ENCODE peak calls at places on chromosomes 13 and 19, in four cellular contexts. B is progenitor cell of endocrine pancreas; Y is stimulated activated CD8-positive, alpha-beta memory T cell treated with anti-CD3 and anti-CD28 coated beads, Interleukin-12 subunit alpha, Interleukin-12 subunit beta, amount 100 ng/mL, for 1 hour; R is activated CD8-positive, alpha-beta memory T cell treated with anti-CD3 and anti-CD28 coated beads for 1 hour. T is an unnamed sample.

GRCh38 chr13:51222510-51223283 is 499 bp downstream of the FAM124A start:
- DNase-seq in B (no peak), Y (no peak), R (no peak), T (no peak)

GRCh38 chr19:35721374-35721773 is 3.6 kb downstream of the KMT2B start:
- DNase-seq in B (no peak), Y (no peak), R (no peak), T (no peak)

GRCh38 chr19:10478476-10478875 is 24.7 kb downstream of the KEAP1 start:
- DNase-seq in B (no peak), Y (no peak), R (no peak), T (no peak)

GRCh38 chr13:50843256-50844043 is at the start of gene DLEU7:
- DNase-seq in B (peak), Y (no peak), R (no peak), T (no peak)

GRCh38 chr19:1407662-1408299 is 395 bp downstream of the DAZAP1 start:
- DNase-seq in B (peak), Y (no peak), R (no peak), T (no peak)

GRCh38 chr19:8811315-8812172 is 20.6 kb downstream of the ZNF558 start:
- DNase-seq in B (no peak), Y (no peak), R (no peak), T (no peak)

GRCh38 chr13:21321269-21321668 is 137.8 kb downstream of the ZDHHC20 start:
- DNase-seq in B (no peak), Y (no peak), R (no peak), T (no peak)

GRCh38 chr19:19657397-19657783 is 6.1 kb downstream of the ATP13A1 start:
- DNase-seq in B (no peak), Y (no peak), R (no peak), T (no peak)

GRCh38 chr19:1451916-1452801 is 2.2 kb downstream of the APC2 start:
- DNase-seq in B (no peak), Y (no peak), R (no peak), T (no peak)

GRCh38 chr19:37763488-37763887 is 15.9 kb downstream of the ZNF573 start:
- DNase-seq in B (no peak), Y (no peak), R (no peak), T (no peak)

GRCh38 chr13:34411881-34412280 is 530.2 kb upstream of the NBEA start:
- DNase-seq in B (no peak), Y (no peak), R (no peak), T (no peak)

GRCh38 chr13:32323912-32324311 is 8.6 kb downstream of the BRCA2 start:
- DNase-seq in B (no peak), Y (no peak), R (no peak), T (no peak)

GRCh38 chr13:73497430-73497829 is 438.6 kb downstream of the KLF5 start:
- DNase-seq in B (no peak), Y (no peak), R (no peak), T (no peak)

GRCh38 chr13:51303063-51303552 is 36.4 kb upstream of the SERPINE3 start:
- DNase-seq in B (no peak), Y (no peak), R (no peak), T (no peak)

GRCh38 chr19:6062274-6062673 is 48.0 kb downstream of the RFX2 start:
- DNase-seq in B (no peak), Y (no peak), R (no peak), T (no peak)

GRCh38 chr13:90217275-90217674 is 1130.2 kb upstream of the MIR17HG start:
- DNase-seq in B (no peak), Y (no peak), R (no peak), T (no peak)

GRCh38 chr13:50081106-50081898 is 66.1 kb downstream of the KCNRG start:
- DNase-seq in B (peak), Y (peak), R (no peak), T (peak)

GRCh38 chr19:47399198-47399597 is 20.1 kb downstream of the MEIS3 start:
- DNase-seq in B (no peak), Y (no peak), R (no peak), T (no peak)

GRCh38 chr19:44582581-44583265 is 30.6 kb upstream of the IGSF23 start:
- DNase-seq in B (no peak), Y (no peak), R (no peak), T (no peak)